ENCODE peak calls at places on chromosomes 1 and 21, in ten cellular contexts. C is suprapubic skin, Q is stomach, L is transverse colon, U is K562, D is HCT116, I is endothelial cell of umbilical vein, O is spleen, K is sigmoid colon, A is SK-N-SH. F is an unnamed sample. For H3K9me3, the result is how much of the 10 kb centered on the place peaks cover.

GRCh38 chr1:47783638-47784293 is 213.4 kb downstream of the TRABD2B start:
- DNase-seq in C (no peak), Q (no peak), L (no peak), U (no peak), D (no peak), I (no peak), O (no peak), K (no peak), A (no peak), F (no peak)

GRCh38 chr1:181423301-181423918 is 59.9 kb upstream of the CACNA1E start:
- DNase-seq in C (no peak), Q (peak), L (peak), U (peak), D (peak), I (peak), O (no peak), K (no peak), A (peak), F (no peak)

GRCh38 chr1:38015978-38016640 is 3.6 kb downstream of the UTP11 start:
- DNase-seq in C (no peak), Q (no peak), L (no peak), U (no peak), D (no peak), I (peak), O (no peak), K (peak), A (no peak), F (no peak)

GRCh38 chr21:36247316-36247715 is 72.7 kb upstream of the MORC3 start:
- DNase-seq in C (no peak), Q (no peak), L (no peak), U (no peak), D (no peak), I (no peak), O (no peak), K (no peak), A (no peak), F (no peak)

GRCh38 chr1:191752342-191752741 is 405.9 kb upstream of the RGS18 start:
- DNase-seq in C (no peak), Q (no peak), L (no peak), U (no peak), D (no peak), I (no peak), O (no peak), K (no peak), A (no peak), F (no peak)

GRCh38 chr21:36854391-36854790 is 112.1 kb downstream of the HLCS start:
- DNase-seq in C (no peak), Q (no peak), L (peak), U (peak), D (no peak), I (peak), O (no peak), K (no peak), A (peak), F (no peak)

GRCh38 chr1:206600527-206600926 is 11.7 kb downstream of the EIF2D start:
- DNase-seq in C (no peak), Q (no peak), L (no peak), U (no peak), D (no peak), I (no peak), O (no peak), K (no peak), A (no peak), F (no peak)

GRCh38 chr1:85019989-85020388 is 23.1 kb upstream of the MCOLN2 start:
- DNase-seq in C (no peak), Q (no peak), L (no peak), U (no peak), D (no peak), I (no peak), O (no peak), K (no peak), A (no peak), F (no peak)

GRCh38 chr1:212819704-212820103 is 27.7 kb downstream of the SPATA45 start:
- DNase-seq in C (no peak), Q (no peak), L (no peak), U (no peak), D (no peak), I (peak), O (no peak), K (no peak), A (no peak), F (no peak)

GRCh38 chr21:44418108-44418875 is 37.0 kb upstream of the LRRC3 start:
- DNase-seq in C (peak), Q (no peak), L (no peak), U (no peak), D (no peak), I (no peak), O (peak), K (peak), A (no peak), F (no peak)

GRCh38 chr1:42684139-42684538 is 1.9 kb downstream of the YBX1 start:
- DNase-seq in C (no peak), Q (no peak), L (no peak), U (no peak), D (no peak), I (no peak), O (no peak), K (no peak), A (peak), F (no peak)

GRCh38 chr21:44431300-44431699 is 24.0 kb upstream of the LRRC3 start:
- DNase-seq in C (no peak), Q (no peak), L (no peak), U (no peak), D (no peak), I (no peak), O (no peak), K (no peak), A (no peak), F (no peak)

GRCh38 chr1:232511172-232511571 is 118.8 kb downstream of the SIPA1L2 start:
- DNase-seq in C (no peak), Q (no peak), L (no peak), U (no peak), D (no peak), I (no peak), O (no peak), K (no peak), A (no peak), F (no peak)

GRCh38 chr1:173050865-173051264 is at the start of gene TNFSF18:
- DNase-seq in C (no peak), Q (no peak), L (no peak), U (no peak), D (no peak), I (peak), O (no peak), K (no peak), A (no peak), F (no peak)

GRCh38 chr1:78493456-78493855 is 2.7 kb downstream of the PTGFR start:
- DNase-seq in C (no peak), Q (no peak), L (no peak), U (no peak), D (no peak), I (no peak), O (no peak), K (no peak), A (no peak), F (no peak)

GRCh38 chr1:240652554-240652953 is 40.6 kb upstream of the GREM2 start:
- DNase-seq in C (peak), Q (no peak), L (no peak), U (no peak), D (no peak), I (no peak), O (no peak), K (no peak), A (no peak), F (no peak)

GRCh38 chr1:117093870-117094621 is 27.5 kb downstream of the TRIM45 start:
- DNase-seq in C (no peak), Q (no peak), L (no peak), U (peak), D (peak), I (peak), O (no peak), K (no peak), A (peak), F (no peak)

GRCh38 chr1:28512058-28512611 is 6.3 kb downstream of the RCC1 start:
- DNase-seq in C (no peak), Q (no peak), L (no peak), U (no peak), D (no peak), I (no peak), O (no peak), K (no peak), A (no peak), F (no peak)

GRCh38 chr1:231162970-231163830 is 1.3 kb downstream of the TRIM67 start:
- DNase-seq in C (no peak), Q (no peak), L (no peak), U (no peak), D (no peak), I (no peak), O (no peak), K (no peak), A (peak), F (no peak)

GRCh38 chr1:171984262-171984661 is 143.0 kb downstream of the DNM3 start:
- DNase-seq in C (no peak), Q (no peak), L (peak), U (no peak), D (no peak), I (no peak), O (no peak), K (no peak), A (no peak), F (no peak)

GRCh38 chr1:225926551-225927113 is 2.6 kb upstream of the PYCR2 start:
- DNase-seq in C (no peak), Q (no peak), L (no peak), U (no peak), D (no peak), I (no peak), O (peak), K (no peak), A (no peak), F (no peak)

GRCh38 chr1:21184266-21184665 is 7.6 kb upstream of the EIF4G3 start:
- DNase-seq in C (peak), Q (no peak), L (no peak), U (no peak), D (no peak), I (no peak), O (no peak), K (no peak), A (no peak), F (no peak)

GRCh38 chr1:216599851-216600250 is 123.4 kb downstream of the ESRRG start:
- DNase-seq in C (no peak), Q (no peak), L (no peak), U (no peak), D (no peak), I (no peak), O (no peak), K (no peak), A (no peak), F (no peak)

GRCh38 chr1:17427696-17428660 is 11.5 kb downstream of the RCC2 start:
- DNase-seq in C (no peak), Q (peak), L (peak), U (no peak), D (no peak), I (no peak), O (no peak), K (no peak), A (no peak), F (no peak)
- TF ChIP-seq POLR2AphosphoS5 in C (no peak), Q (no peak), L (no peak), U (peak), D (no peak), I (no peak), O (no peak), K (no peak), A (no peak), F (no peak)

GRCh38 chr1:14220811-14221210 is 377.7 kb upstream of the KAZN start:
- DNase-seq in C (no peak), Q (no peak), L (no peak), U (no peak), D (no peak), I (no peak), O (no peak), K (no peak), A (no peak), F (no peak)
- H3K9me3 ChIP-seq in C (under half), Q (under half), L (under half), U (under half), D (under half), I (under half), O (under half), K (under half), A (under half), F (under half)

DNA sequence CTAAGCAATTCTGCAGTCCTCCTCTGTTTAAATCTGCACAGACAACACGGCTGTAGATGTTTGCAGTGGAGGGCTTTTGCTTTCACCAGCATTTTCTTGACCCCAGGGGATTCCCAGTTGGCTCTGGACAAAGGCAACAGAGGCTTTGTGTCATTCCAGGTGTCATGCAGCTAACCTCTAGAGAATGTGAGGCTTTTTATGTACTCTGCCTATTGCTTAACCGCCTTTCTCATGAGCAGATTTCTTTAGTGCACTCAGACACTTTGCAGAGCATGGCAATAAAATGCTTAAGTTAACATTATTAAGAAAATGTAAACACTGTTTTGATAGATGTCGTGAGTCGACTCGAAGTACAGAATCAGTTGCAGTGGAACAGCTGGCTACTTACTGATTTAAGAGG is 783.2 kb upstream of the NEGR1 start:
- DNase-seq in C (no peak), Q (no peak), L (no peak), U (no peak), D (no peak), I (no peak), O (no peak), K (no peak), A (peak), F (no peak)
- TF ChIP-seq POLR2AphosphoS5 in C (no peak), Q (no peak), L (peak), U (no peak), D (no peak), I (no peak), O (no peak), K (peak), A (no peak), F (no peak)

DNA sequence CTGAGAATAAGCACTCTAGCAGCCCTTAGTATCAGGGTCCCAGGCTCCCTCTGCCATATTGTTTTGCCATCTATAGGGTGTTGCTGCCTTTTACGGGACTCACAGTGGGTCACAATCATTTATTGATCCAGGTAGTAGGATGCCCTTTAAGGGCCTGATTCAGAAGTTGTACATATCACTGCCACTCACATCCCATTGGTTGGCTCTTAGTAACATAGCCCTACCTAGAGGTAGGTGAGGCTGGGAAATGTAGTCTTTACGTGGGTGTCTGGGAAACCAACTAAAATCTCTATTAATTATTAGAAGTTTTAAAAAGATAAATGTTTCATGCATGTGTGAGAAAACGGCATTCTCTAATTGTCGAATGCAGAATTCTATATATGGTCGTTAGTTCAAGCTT is 78.8 kb upstream of the ATP5PO start:
- DNase-seq in C (no peak), Q (no peak), L (no peak), U (no peak), D (no peak), I (no peak), O (no peak), K (no peak), A (no peak), F (no peak)
- H3K9me3 ChIP-seq in C (under half), Q (under half), L (under half), U (under half), D (under half), I (under half), O (under half), K (under half), A (under half), F (under half)

DNA sequence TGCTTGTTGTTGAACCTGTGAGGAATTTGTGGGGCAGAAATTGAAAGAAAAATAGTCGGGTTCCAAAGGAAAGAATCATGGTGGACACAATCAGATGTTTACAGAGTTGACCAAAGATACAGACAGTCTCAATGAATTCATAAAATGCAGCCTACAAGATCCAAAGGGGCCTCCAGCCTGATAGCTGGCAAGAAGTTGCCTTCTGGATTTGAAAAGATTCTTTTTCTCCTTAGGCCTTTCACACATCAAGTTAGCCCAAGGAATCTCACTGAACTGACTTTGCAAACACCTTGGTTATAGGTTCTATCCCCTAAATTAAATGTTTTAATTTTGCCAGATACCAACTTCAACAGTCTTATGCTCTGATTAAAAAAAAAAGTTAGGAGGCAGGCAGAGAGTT is 21.5 kb downstream of the SLAMF1 start:
- DNase-seq in C (no peak), Q (no peak), L (no peak), U (no peak), D (no peak), I (no peak), O (no peak), K (no peak), A (no peak), F (no peak)
- TF ChIP-seq POLR2AphosphoS5 in C (no peak), Q (no peak), L (no peak), U (no peak), D (no peak), I (no peak), O (no peak), K (no peak), A (no peak), F (no peak)

GRCh38 chr21:15749045-15749867 is 19.5 kb downstream of the USP25 start:
- DNase-seq in C (no peak), Q (no peak), L (no peak), U (no peak), D (no peak), I (peak), O (no peak), K (no peak), A (no peak), F (no peak)
- H3K9me3 ChIP-seq in C (under half), Q (under half), L (under half), U (under half), D (under half), I (under half), O (under half), K (under half), A (under half), F (under half)

GRCh38 chr1:214547747-214548146 is 3.7 kb downstream of the PTPN14 start:
- DNase-seq in C (no peak), Q (no peak), L (no peak), U (no peak), D (no peak), I (peak), O (no peak), K (no peak), A (no peak), F (no peak)
- TF ChIP-seq POLR2AphosphoS5 in C (no peak), Q (no peak), L (no peak), U (no peak), D (no peak), I (no peak), O (no peak), K (no peak), A (no peak), F (no peak)

DNA sequence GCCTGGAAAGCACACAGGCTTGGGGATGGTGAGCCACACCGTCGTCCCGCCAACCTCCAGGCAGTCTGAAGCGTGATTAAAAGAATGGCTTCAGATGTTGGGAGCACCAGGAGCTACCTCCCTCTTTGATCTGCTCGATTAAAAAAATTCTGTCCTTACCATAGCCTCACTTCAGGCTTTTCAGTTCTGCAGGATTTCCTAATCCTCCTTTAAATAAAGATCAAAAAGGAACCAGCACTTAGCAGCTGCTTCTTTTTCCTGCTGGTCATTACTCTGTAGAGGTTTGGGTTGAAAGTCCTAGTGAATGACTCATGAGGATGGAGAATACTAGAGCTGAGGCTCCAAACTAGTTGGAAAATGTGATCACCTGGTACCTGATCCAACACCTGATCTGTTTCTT is 71.9 kb upstream of the C1orf174 start:
- DNase-seq in C (no peak), Q (no peak), L (no peak), U (no peak), D (no peak), I (no peak), O (no peak), K (no peak), A (no peak), F (no peak)
- H3K9me3 ChIP-seq in C (under half), Q (under half), L (under half), U (under half), D (under half), I (under half), O (under half), K (under half), A (under half), F (under half)